ENCODE peak calls at places on chromosome 15, in nine cellular contexts. D, Z, L, F, C, Y, B, W and V are unnamed samples.

GRCh38 chr15:77659350-77660321 is 26.9 kb upstream of the LINGO1 start:
- DNase-seq in D (no peak), Z (no peak), C (no peak), F (peak), Y (no peak), B (peak), W (no peak), L (peak), V (no peak)

GRCh38 chr15:43900964-43901363 is 74.2 kb downstream of the WDR76 start:
- DNase-seq in F (no peak), L (no peak), Y (no peak), W (no peak), Z (no peak), D (no peak), C (no peak), B (no peak), V (no peak)

GRCh38 chr15:84594617-84595290 is 6.1 kb upstream of the ZSCAN2 start:
- DNase-seq in B (no peak), W (no peak), L (no peak), F (no peak), C (no peak), Y (no peak), D (no peak), Z (no peak), V (no peak)

GRCh38 chr15:87746333-87746732 is 510.2 kb downstream of the NTRK3 start:
- DNase-seq in B (no peak), Z (no peak), Y (no peak), D (no peak), L (no peak), C (no peak), F (no peak), W (no peak), V (no peak)

GRCh38 chr15:55194246-55194645 is 2.5 kb downstream of the RSL24D1 start:
- DNase-seq in F (no peak), C (no peak), Z (no peak), D (no peak), B (no peak), W (no peak), Y (no peak), L (no peak), V (no peak)

GRCh38 chr15:82183121-82184031 is 79.2 kb downstream of the EFL1 start:
- DNase-seq in Z (no peak), W (no peak), F (peak), C (no peak), Y (no peak), D (no peak), L (peak), B (no peak), V (no peak)

GRCh38 chr15:99201410-99202175 is 47.8 kb downstream of the TTC23 start:
- DNase-seq in F (no peak), Z (no peak), B (no peak), Y (no peak), D (no peak), L (no peak), C (no peak), W (no peak), V (no peak)

GRCh38 chr15:52424856-52425431 is 103.7 kb downstream of the MYO5A start:
- DNase-seq in W (no peak), C (no peak), D (no peak), Z (no peak), F (no peak), B (no peak), Y (no peak), L (no peak), V (no peak)

GRCh38 chr15:67175643-67176071 is 78.8 kb downstream of the AAGAB start:
- DNase-seq in Z (no peak), L (no peak), Y (no peak), D (no peak), B (peak), W (peak), C (peak), F (no peak), V (no peak)

GRCh38 chr15:78873796-78874761 is 1.4 kb downstream of the MORF4L1 start:
- DNase-seq in Z (peak), W (no peak), D (peak), Y (no peak), B (no peak), C (no peak), F (peak), L (no peak), V (no peak)

GRCh38 chr15:100778831-100779288 is 100.8 kb upstream of the ALDH1A3 start:
- DNase-seq in L (no peak), Y (no peak), C (peak), Z (no peak), B (no peak), W (no peak), D (no peak), F (no peak), V (no peak)

GRCh38 chr15:71291723-71292122 is 176.5 kb downstream of the THSD4 start:
- DNase-seq in Y (no peak), W (no peak), D (no peak), Z (no peak), L (no peak), C (no peak), B (no peak), F (no peak), V (no peak)

GRCh38 chr15:66617137-66618090 is 51.6 kb upstream of the LCTL start:
- DNase-seq in C (peak), L (peak), Z (no peak), Y (no peak), F (peak), W (no peak), D (no peak), B (peak), V (no peak)

GRCh38 chr15:88513195-88513594 is 33.3 kb downstream of the DET1 start:
- DNase-seq in B (no peak), C (no peak), D (no peak), L (peak), W (peak), Z (no peak), F (no peak), Y (no peak), V (no peak)

GRCh38 chr15:58742424-58743160 is 6.9 kb downstream of the ADAM10 start:
- DNase-seq in L (peak), W (no peak), Y (no peak), F (no peak), Z (no peak), D (no peak), B (no peak), C (no peak), V (no peak)

GRCh38 chr15:60423540-60423939 is 25.8 kb upstream of the ANXA2 start:
- DNase-seq in D (no peak), C (no peak), F (peak), Z (no peak), W (no peak), B (peak), Y (no peak), L (peak), V (no peak)

GRCh38 chr15:82709081-82709420 is 624 bp downstream of the AP3B2 start:
- DNase-seq in Z (no peak), Y (no peak), L (no peak), W (no peak), B (no peak), C (no peak), F (no peak), D (no peak), V (no peak)

GRCh38 chr15:80967451-80967850 is 22.2 kb downstream of the MESD start:
- DNase-seq in F (no peak), D (no peak), B (peak), Z (no peak), W (no peak), Y (no peak), C (peak), L (peak), V (peak)

GRCh38 chr15:100053476-100054121 is 288.2 kb downstream of the ADAMTS17 start:
- DNase-seq in B (no peak), D (no peak), Y (no peak), F (no peak), W (no peak), L (no peak), C (no peak), Z (no peak), V (no peak)

GRCh38 chr15:66641485-66642313 is 60.3 kb upstream of the SMAD6 start:
- DNase-seq in D (no peak), Z (no peak), B (no peak), C (no peak), Y (no peak), L (no peak), W (no peak), F (no peak), V (no peak)

GRCh38 chr15:86877171-86877631 is 797.5 kb downstream of the AGBL1 start:
- DNase-seq in D (no peak), C (no peak), L (no peak), W (no peak), Z (no peak), B (no peak), Y (no peak), F (no peak), V (no peak)

GRCh38 chr15:80643296-80643965 is 51.7 kb upstream of the ABHD17C start:
- DNase-seq in D (no peak), B (no peak), C (peak), L (no peak), Z (no peak), Y (no peak), W (peak), F (no peak), V (no peak)

GRCh38 chr15:100787567-100787941 is 92.1 kb upstream of the ALDH1A3 start:
- DNase-seq in Z (no peak), Y (no peak), F (no peak), L (no peak), W (no peak), D (no peak), C (peak), B (no peak), V (no peak)

GRCh38 chr15:98506711-98507110 is 141.6 kb upstream of the IGF1R start:
- DNase-seq in F (no peak), D (no peak), Z (no peak), W (no peak), C (no peak), L (no peak), B (no peak), Y (no peak), V (no peak)

GRCh38 chr15:51912528-51912927 is 59.0 kb downstream of the LEO1 start:
- DNase-seq in F (no peak), D (no peak), Z (no peak), B (no peak), W (no peak), Y (no peak), C (no peak), L (no peak), V (no peak)

GRCh38 chr15:85757073-85757938 is 37.4 kb downstream of the KLHL25 start:
- DNase-seq in D (no peak), C (no peak), B (no peak), Z (no peak), F (no peak), Y (no peak), L (no peak), W (no peak), V (no peak)

GRCh38 chr15:78211189-78211921 is 23.0 kb downstream of the ACSBG1 start:
- DNase-seq in F (peak), Y (no peak), C (peak), W (no peak), B (no peak), Z (no peak), L (no peak), D (no peak), V (no peak)

GRCh38 chr15:64014995-64015394 is 31.3 kb downstream of the DAPK2 start:
- DNase-seq in B (no peak), W (no peak), Y (no peak), Z (no peak), F (no peak), L (no peak), C (no peak), D (no peak), V (no peak)

GRCh38 chr15:85667491-85668424 is 127.0 kb downstream of the KLHL25 start:
- DNase-seq in F (no peak), L (peak), Y (peak), C (peak), Z (no peak), B (no peak), D (peak), W (peak), V (no peak)

GRCh38 chr15:25713736-25714537 is 149.2 kb downstream of the ATP10A start:
- DNase-seq in Z (no peak), L (no peak), D (no peak), W (no peak), Y (no peak), F (no peak), B (no peak), C (peak), V (no peak)

GRCh38 chr15:56460046-56460445 is 4.9 kb downstream of the MNS1 start:
- DNase-seq in W (no peak), B (no peak), C (no peak), L (no peak), D (no peak), F (no peak), Z (no peak), Y (no peak), V (no peak)

GRCh38 chr15:69475769-69476358 is 23.2 kb downstream of the RPLP1 start:
- DNase-seq in B (peak), W (no peak), C (peak), Y (peak), F (peak), Z (peak), D (peak), L (peak), V (peak)

GRCh38 chr15:60530653-60531052 is 51.7 kb upstream of the ICE2 start:
- DNase-seq in C (no peak), W (no peak), B (no peak), F (no peak), Y (no peak), L (no peak), Z (no peak), D (no peak), V (no peak)

GRCh38 chr15:73965094-73965729 is 26.9 kb downstream of the STOML1 start:
- DNase-seq in Z (no peak), W (no peak), L (no peak), D (no peak), B (peak), F (no peak), C (peak), Y (no peak), V (no peak)

GRCh38 chr15:90959894-90960293 is 5.2 kb downstream of the RCCD1 start:
- DNase-seq in F (peak), C (peak), Y (no peak), L (peak), D (no peak), W (peak), B (no peak), Z (no peak), V (no peak)

GRCh38 chr15:67870868-67871408 is 31.1 kb upstream of the RNU6-1 start:
- DNase-seq in D (no peak), W (no peak), C (no peak), F (no peak), B (no peak), L (no peak), Y (no peak), Z (no peak), V (no peak)

GRCh38 chr15:85751731-85752421 is 42.8 kb downstream of the KLHL25 start:
- DNase-seq in Z (no peak), L (no peak), B (no peak), F (peak), W (no peak), Y (no peak), D (no peak), C (peak), V (peak)

GRCh38 chr15:63380828-63381282 is 791 bp downstream of the CA12 start:
- DNase-seq in W (no peak), Y (no peak), D (no peak), B (no peak), F (no peak), C (no peak), Z (no peak), L (no peak), V (no peak)

GRCh38 chr15:60351066-60351465 is 46.7 kb downstream of the ANXA2 start:
- DNase-seq in F (no peak), W (no peak), D (no peak), Y (no peak), L (no peak), B (no peak), C (no peak), Z (no peak), V (no peak)